ENCODE peak calls at places on chromosomes 11 and 22, in eight cellular contexts. H is H9; G is AG04450; N is endodermal cell; U is adrenal gland; B is thoracic aorta; J is neuronal stem cell; Z is effector memory CD4-positive, alpha-beta T cell. L is an unnamed sample.

GRCh38 chr11:14554959-14555358 is 34.8 kb upstream of the PSMA1 start:
- DNase-seq in H (no peak), G (no peak), N (no peak), U (no peak), B (no peak), J (no peak), Z (no peak), L (no peak)

GRCh38 chr11:914747-915493 is 4.3 kb upstream of the CHID1 start:
- DNase-seq in H (no peak), G (no peak), N (no peak), U (peak), B (peak), J (no peak), Z (no peak), L (peak)

GRCh38 chr11:112159098-112159761 is 4.7 kb downstream of the IL18 start:
- DNase-seq in H (no peak), G (no peak), N (no peak), U (no peak), B (no peak), J (no peak), Z (no peak), L (no peak)

GRCh38 chr22:36136988-36137387 is 23.6 kb downstream of the APOL3 start:
- DNase-seq in H (no peak), G (no peak), N (no peak), U (no peak), B (no peak), J (no peak), Z (no peak), L (no peak)

GRCh38 chr11:128895505-128895904 is 4.3 kb downstream of the KCNJ5 start:
- DNase-seq in H (no peak), G (no peak), N (no peak), U (no peak), B (no peak), J (no peak), Z (no peak), L (no peak)

GRCh38 chr11:38019072-38019775 is 1421.2 kb upstream of the RAG2 start:
- DNase-seq in H (peak), G (no peak), N (peak), U (no peak), B (no peak), J (no peak), Z (no peak), L (no peak)

GRCh38 chr11:71442123-71442522 is 6.1 kb downstream of the DHCR7 start:
- DNase-seq in H (no peak), G (no peak), N (no peak), U (no peak), B (no peak), J (no peak), Z (no peak), L (no peak)

GRCh38 chr11:78828582-78829520 is 254.2 kb upstream of the NARS2 start:
- DNase-seq in H (no peak), G (no peak), N (no peak), U (peak), B (no peak), J (no peak), Z (no peak), L (no peak)

GRCh38 chr22:27420817-27421361 is 380.7 kb downstream of the MN1 start:
- DNase-seq in H (no peak), G (peak), N (no peak), U (peak), B (peak), J (no peak), Z (no peak), L (peak)

GRCh38 chr11:33383075-33383919 is 126.1 kb downstream of the HIPK3 start:
- DNase-seq in H (no peak), G (no peak), N (no peak), U (no peak), B (no peak), J (no peak), Z (no peak), L (no peak)

GRCh38 chr11:133966924-133967598 is 10.3 kb upstream of the IGSF9B start:
- DNase-seq in H (peak), G (no peak), N (peak), U (peak), B (no peak), J (no peak), Z (no peak), L (peak)

GRCh38 chr11:9629064-9629463 is 34.8 kb upstream of the SWAP70 start:
- DNase-seq in H (no peak), G (no peak), N (peak), U (no peak), B (no peak), J (no peak), Z (no peak), L (no peak)

GRCh38 chr11:20873054-20873453 is 203.7 kb downstream of the NELL1 start:
- DNase-seq in H (peak), G (no peak), N (peak), U (peak), B (no peak), J (peak), Z (no peak), L (no peak)

GRCh38 chr11:61814242-61814957 is 2.4 kb downstream of the FADS1 start:
- DNase-seq in H (peak), G (no peak), N (peak), U (peak), B (no peak), J (no peak), Z (no peak), L (peak)

GRCh38 chr11:75334402-75334891 is 17.0 kb downstream of the ARRB1 start:
- DNase-seq in H (no peak), G (no peak), N (peak), U (no peak), B (no peak), J (no peak), Z (no peak), L (no peak)

GRCh38 chr11:134686418-134686817 is 274.4 kb upstream of the B3GAT1 start:
- DNase-seq in H (no peak), G (no peak), N (peak), U (no peak), B (no peak), J (peak), Z (no peak), L (no peak)

GRCh38 chr22:42277232-42277753 is 6.8 kb upstream of the TCF20 start:
- DNase-seq in H (no peak), G (no peak), N (no peak), U (no peak), B (no peak), J (no peak), Z (no peak), L (no peak)

GRCh38 chr11:64694821-64695365 is 28.1 kb downstream of the NRXN2 start:
- DNase-seq in H (peak), G (no peak), N (peak), U (no peak), B (no peak), J (no peak), Z (no peak), L (no peak)

GRCh38 chr11:72685560-72686480 is 11.6 kb upstream of the PDE2A start:
- DNase-seq in H (no peak), G (no peak), N (peak), U (no peak), B (no peak), J (no peak), Z (no peak), L (peak)

GRCh38 chr22:34812631-34813030 is 253.3 kb upstream of the ISX start:
- DNase-seq in H (no peak), G (no peak), N (no peak), U (no peak), B (no peak), J (no peak), Z (no peak), L (no peak)

GRCh38 chr22:43995057-43995685 is 28.9 kb upstream of the PARVB start:
- DNase-seq in H (no peak), G (no peak), N (no peak), U (no peak), B (no peak), J (no peak), Z (no peak), L (no peak)

GRCh38 chr22:40491990-40492631 is 121.7 kb downstream of the SGSM3 start:
- DNase-seq in H (no peak), G (no peak), N (peak), U (no peak), B (no peak), J (no peak), Z (no peak), L (no peak)

GRCh38 chr11:64094463-64095223 is 58.9 kb downstream of the FLRT1 start:
- DNase-seq in H (peak), G (no peak), N (peak), U (peak), B (no peak), J (peak), Z (no peak), L (no peak)

GRCh38 chr11:22787565-22788162 is 41.9 kb downstream of the SVIP start:
- DNase-seq in H (no peak), G (peak), N (peak), U (peak), B (no peak), J (peak), Z (no peak), L (no peak)

GRCh38 chr22:11253000-11253511 is 4274.9 kb upstream of the OR11H1 start:
- DNase-seq in H (peak), G (no peak), N (no peak), U (no peak), B (no peak), J (no peak), Z (no peak), L (no peak)

GRCh38 chr11:125078516-125079140 is 15.5 kb downstream of the SLC37A2 start:
- DNase-seq in H (no peak), G (no peak), N (no peak), U (no peak), B (no peak), J (no peak), Z (no peak), L (no peak)

GRCh38 chr22:44363214-44363979 is 50.6 kb upstream of the SHISAL1 start:
- DNase-seq in H (no peak), G (peak), N (peak), U (peak), B (peak), J (no peak), Z (no peak), L (peak)

GRCh38 chr22:29129644-29130201 is 56.9 kb downstream of the KREMEN1 start:
- DNase-seq in H (no peak), G (no peak), N (no peak), U (no peak), B (no peak), J (no peak), Z (no peak), L (no peak)

GRCh38 chr22:25747245-25747944 is 5.4 kb downstream of the MYO18B start:
- DNase-seq in H (no peak), G (peak), N (no peak), U (peak), B (peak), J (no peak), Z (no peak), L (no peak)

GRCh38 chr11:123798513-123799252 is 7.5 kb downstream of the OR6M1 start:
- DNase-seq in H (no peak), G (no peak), N (no peak), U (no peak), B (no peak), J (no peak), Z (no peak), L (no peak)

GRCh38 chr22:47678667-47679287 is 916.3 kb downstream of the TBC1D22A start:
- DNase-seq in H (peak), G (no peak), N (peak), U (no peak), B (no peak), J (no peak), Z (no peak), L (no peak)

GRCh38 chr11:25317221-25317620 is 820.4 kb downstream of the LUZP2 start:
- DNase-seq in H (no peak), G (no peak), N (no peak), U (no peak), B (no peak), J (no peak), Z (no peak), L (no peak)

GRCh38 chr22:49632199-49633009 is 195.3 kb downstream of the BRD1 start:
- DNase-seq in H (peak), G (no peak), N (peak), U (peak), B (no peak), J (peak), Z (no peak), L (peak)

GRCh38 chr22:23001463-23001862 is 68.9 kb upstream of the GNAZ start:
- DNase-seq in H (no peak), G (no peak), N (no peak), U (no peak), B (no peak), J (no peak), Z (no peak), L (no peak)

GRCh38 chr11:1918436-1919315 is 827 bp upstream of the TNNT3 start:
- DNase-seq in H (no peak), G (no peak), N (no peak), U (peak), B (no peak), J (no peak), Z (no peak), L (no peak)

GRCh38 chr11:46285173-46285572 is 7.7 kb downstream of the CREB3L1 start:
- DNase-seq in H (no peak), G (no peak), N (no peak), U (no peak), B (no peak), J (no peak), Z (no peak), L (no peak)

GRCh38 chr22:44037519-44038370 is 13.6 kb downstream of the PARVB start:
- DNase-seq in H (no peak), G (peak), N (no peak), U (peak), B (no peak), J (no peak), Z (no peak), L (no peak)

DNA sequence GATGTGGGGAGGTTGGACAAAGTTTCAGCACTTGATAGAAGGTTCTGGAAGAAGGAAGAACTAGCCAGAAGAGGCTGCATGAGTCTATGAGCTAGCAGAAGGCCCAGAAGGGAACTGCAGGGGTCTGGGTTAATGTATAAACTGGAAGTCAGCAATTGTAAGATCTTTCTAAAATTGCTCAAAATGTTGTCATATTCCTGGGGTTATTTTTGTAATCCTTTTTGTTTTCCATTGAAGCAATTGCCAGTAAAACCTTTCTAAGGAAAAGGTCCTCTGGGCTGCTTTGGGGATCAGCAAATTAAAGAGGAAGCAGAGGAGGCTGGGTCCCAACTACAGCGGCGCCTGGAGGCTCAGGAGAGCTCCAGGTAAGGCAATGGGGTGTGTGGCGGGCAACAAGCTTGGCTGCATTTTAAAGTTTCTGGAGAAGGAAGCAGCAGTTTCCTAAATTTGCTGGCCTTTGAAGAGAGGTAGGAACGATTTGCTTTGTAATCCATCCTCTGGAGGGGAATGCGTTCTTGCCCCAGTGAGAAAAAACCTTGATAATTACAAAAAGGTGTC is 29.3 kb downstream of the ADAMTS15 start:
- DNase-seq in H (no peak), G (no peak), N (no peak), U (no peak), B (no peak), J (no peak), Z (no peak), L (no peak)
- H3K27ac ChIP-seq in H (no peak), G (peak), N (no peak), U (no peak), B (peak), J (no peak), Z (no peak), L (peak)

DNA sequence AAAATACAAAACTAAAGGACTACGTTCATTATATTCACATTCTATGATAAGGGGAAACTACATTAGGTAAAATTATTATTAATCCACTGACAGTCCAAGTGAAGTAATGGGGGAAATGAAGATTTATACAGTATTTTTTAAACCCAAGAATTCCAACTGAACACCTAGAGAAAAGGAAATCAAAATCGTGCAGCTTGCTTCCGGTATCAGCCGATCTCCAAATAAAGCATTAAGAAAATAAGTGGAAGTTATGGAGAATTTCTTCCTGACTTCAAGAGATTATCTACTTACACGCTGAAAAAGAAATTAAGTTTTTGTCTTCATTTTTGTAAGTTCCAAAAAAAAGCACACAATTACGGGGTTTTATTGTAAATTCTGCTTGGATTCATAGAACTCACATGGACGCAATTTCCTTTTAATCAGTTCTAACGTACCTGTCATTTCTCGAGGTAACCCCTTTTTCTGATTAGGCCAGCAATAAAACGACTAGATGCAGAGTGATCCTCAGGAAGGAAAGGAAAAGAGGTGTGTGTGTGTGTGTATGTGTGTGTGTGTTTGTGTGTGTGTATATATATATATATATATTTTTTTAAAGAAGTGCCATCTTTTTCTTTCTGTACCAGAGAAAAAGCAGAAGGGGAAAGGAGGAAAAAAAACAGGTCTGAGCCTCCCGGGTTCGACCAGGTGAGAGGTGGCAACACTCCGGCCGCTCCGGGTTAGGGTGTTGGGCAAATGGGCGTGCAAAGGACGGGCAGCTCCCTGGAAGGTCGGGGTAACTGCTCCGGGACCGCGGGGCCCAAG is 1.1 kb downstream of the ZBTB44 start:
- DNase-seq in H (no peak), G (no peak), N (no peak), U (no peak), B (no peak), J (no peak), Z (no peak), L (no peak)
- H3K27ac ChIP-seq in H (no peak), G (no peak), N (peak), U (no peak), B (peak), J (peak), Z (peak), L (peak)

DNA sequence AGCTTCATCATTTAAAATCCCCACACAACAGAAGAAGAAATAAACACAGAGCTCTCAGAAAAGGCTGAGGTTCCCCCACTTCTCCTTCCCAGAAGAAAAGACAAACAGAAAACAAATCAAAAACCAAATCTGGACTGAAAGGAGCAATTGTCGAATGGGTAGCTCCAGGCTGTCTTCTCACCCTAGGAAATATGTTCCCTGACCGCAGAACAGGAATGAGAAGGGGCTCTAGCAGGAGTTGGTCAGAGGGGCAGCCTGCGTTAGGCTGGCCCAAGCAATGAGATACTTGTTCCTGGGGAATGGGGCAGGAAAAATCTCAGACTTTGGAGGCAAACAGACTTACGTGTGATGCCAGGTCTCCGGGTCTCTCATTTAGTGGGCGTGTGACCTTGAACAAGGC is 562.6 kb upstream of the CADM1 start:
- DNase-seq in H (no peak), G (no peak), N (no peak), U (no peak), B (no peak), J (no peak), Z (no peak), L (no peak)
- H3K27ac ChIP-seq in H (no peak), G (no peak), N (no peak), U (no peak), B (no peak), J (no peak), Z (no peak), L (no peak)

DNA sequence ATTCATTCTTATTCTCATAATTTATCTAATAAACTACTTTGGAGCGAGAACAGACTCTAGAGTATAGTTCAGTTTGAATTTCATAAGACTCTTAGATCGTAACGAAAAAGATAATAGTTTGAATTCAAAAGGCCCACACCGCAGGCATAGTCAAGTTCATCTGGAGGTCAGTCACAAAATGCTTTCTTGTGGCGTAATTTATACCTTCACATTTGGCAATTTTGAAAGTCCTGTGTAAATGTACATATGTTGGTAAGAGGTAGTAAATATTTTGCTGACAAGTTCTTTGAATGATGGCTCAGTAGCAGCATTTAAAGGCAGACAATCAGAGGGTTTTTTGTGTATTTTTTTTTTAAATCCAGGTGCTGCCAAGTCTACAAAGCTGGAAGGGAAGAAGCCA is 88.1 kb downstream of the TEAD1 start:
- DNase-seq in H (no peak), G (no peak), N (no peak), U (no peak), B (no peak), J (no peak), Z (no peak), L (no peak)
- H3K27ac ChIP-seq in H (no peak), G (no peak), N (no peak), U (no peak), B (no peak), J (no peak), Z (no peak), L (no peak)

DNA sequence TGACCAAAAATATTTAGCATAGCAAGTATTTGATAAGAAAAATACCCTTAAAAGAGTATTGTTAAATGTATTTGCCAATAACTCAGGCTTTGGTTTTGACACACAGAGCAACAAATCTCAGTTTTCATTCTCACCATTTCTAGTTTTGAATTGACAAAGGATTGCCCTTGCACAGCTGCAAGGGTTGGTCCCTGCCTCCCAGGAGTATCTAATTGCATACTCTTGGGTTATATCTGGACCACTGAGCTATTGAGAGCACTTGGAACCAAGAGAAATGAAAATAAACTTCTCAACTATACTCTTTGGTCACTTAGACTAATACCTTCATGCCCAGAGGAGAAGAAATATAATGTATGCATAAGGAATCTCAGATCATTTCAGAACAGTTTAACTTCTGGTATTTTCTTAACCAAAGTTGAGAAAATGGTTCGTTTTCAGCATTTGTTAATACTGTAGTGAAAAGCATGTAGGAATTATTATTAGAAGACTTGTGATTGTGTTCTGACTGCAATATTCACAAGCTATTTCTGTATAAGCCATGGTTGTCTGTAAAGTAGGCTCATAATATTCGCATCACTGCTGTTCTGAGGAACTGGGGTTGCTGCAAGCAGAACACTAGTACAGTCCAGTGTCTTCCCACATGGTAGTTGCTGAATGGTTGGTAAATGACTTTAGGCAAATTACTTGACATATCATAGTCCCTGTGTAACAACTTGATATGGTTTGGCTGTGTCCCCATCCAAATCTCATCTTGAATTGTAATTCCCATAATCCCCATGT is 7.9 kb downstream of the C2CD3 start:
- DNase-seq in H (no peak), G (no peak), N (no peak), U (no peak), B (no peak), J (no peak), Z (no peak), L (no peak)
- H3K27ac ChIP-seq in H (no peak), G (no peak), N (no peak), U (no peak), B (no peak), J (no peak), Z (no peak), L (no peak)

L was measured in colonic mucosa.